ENCODE peak calls at places on chromosome 16, in ten cellular contexts. O, U, S, J, E, M, Z, K, C and T are unnamed samples.

GRCh38 chr16:46658925-46659324 is 30.1 kb downstream of the VPS35 start:
- DNase-seq in S (no peak), J (no peak), M (peak), U (peak), C (peak), K (no peak), Z (no peak), E (peak), O (peak), T (no peak)

GRCh38 chr16:19460397-19460796 is 42.7 kb downstream of the TMC5 start:
- DNase-seq in E (no peak), Z (no peak), M (no peak), U (no peak), S (no peak), C (no peak), O (no peak), J (no peak), K (no peak), T (no peak)

GRCh38 chr16:73066927-73067670 is 19.2 kb upstream of the ZFHX3 start:
- DNase-seq in M (no peak), Z (no peak), O (no peak), K (no peak), J (no peak), S (no peak), C (no peak), E (no peak), U (peak), T (no peak)

GRCh38 chr16:54873081-54873480 is 57.6 kb upstream of the IRX5 start:
- DNase-seq in E (no peak), C (no peak), S (no peak), M (no peak), Z (no peak), K (no peak), J (no peak), U (no peak), O (no peak), T (no peak)

GRCh38 chr16:30049871-30050270 is 15.7 kb upstream of the ALDOA start:
- DNase-seq in M (no peak), O (no peak), E (no peak), S (no peak), C (peak), U (no peak), J (no peak), Z (no peak), K (no peak), T (no peak)

GRCh38 chr16:58306327-58306726 is 11.5 kb upstream of the PRSS54 start:
- DNase-seq in M (no peak), K (no peak), U (peak), J (peak), Z (peak), S (no peak), E (peak), O (no peak), C (no peak), T (peak)

GRCh38 chr16:11604783-11605563 is 18.3 kb upstream of the LITAF start:
- DNase-seq in E (no peak), Z (no peak), O (peak), K (no peak), S (no peak), C (no peak), M (no peak), J (no peak), U (peak), T (peak)

GRCh38 chr16:15572329-15573001 is 70.5 kb downstream of the MARF1 start:
- DNase-seq in J (no peak), K (no peak), S (no peak), U (no peak), M (no peak), Z (no peak), O (no peak), E (peak), C (no peak), T (no peak)

GRCh38 chr16:1107141-1107540 is 11.1 kb upstream of the C1QTNF8 start:
- DNase-seq in U (no peak), K (no peak), S (no peak), C (no peak), E (no peak), O (no peak), M (no peak), J (no peak), Z (no peak), T (no peak)

GRCh38 chr16:77213542-77214108 is 14.4 kb downstream of the SYCE1L start:
- DNase-seq in U (no peak), K (no peak), J (peak), S (no peak), Z (no peak), E (no peak), O (peak), M (no peak), C (no peak), T (no peak)

GRCh38 chr16:81189100-81189664 is 49.3 kb upstream of the BCO1 start:
- DNase-seq in K (peak), Z (peak), U (peak), M (peak), C (peak), E (no peak), O (no peak), S (no peak), J (no peak), T (no peak)

GRCh38 chr16:29170393-29171239 is 185.8 kb downstream of the LAT start:
- DNase-seq in E (no peak), U (no peak), O (peak), J (no peak), K (no peak), Z (no peak), M (no peak), C (no peak), S (no peak), T (no peak)

GRCh38 chr16:67429799-67430503 is 970 bp upstream of the HSD11B2 start:
- DNase-seq in O (no peak), S (no peak), U (no peak), E (no peak), M (no peak), J (no peak), C (no peak), K (no peak), Z (no peak), T (no peak)

GRCh38 chr16:21197621-21198020 is 13.8 kb downstream of the ZP2 start:
- DNase-seq in O (no peak), U (no peak), C (no peak), E (no peak), J (no peak), M (no peak), S (no peak), Z (no peak), K (no peak), T (no peak)

GRCh38 chr16:66623755-66624154 is 19.3 kb downstream of the CMTM3 start:
- DNase-seq in S (no peak), C (no peak), U (no peak), K (no peak), Z (no peak), E (no peak), J (no peak), O (no peak), M (no peak), T (no peak)

GRCh38 chr16:2724816-2725348 is 4.9 kb upstream of the PRSS27 start:
- DNase-seq in O (peak), Z (no peak), M (no peak), K (no peak), C (no peak), S (no peak), E (no peak), J (no peak), U (no peak), T (no peak)

GRCh38 chr16:11613381-11614303 is 26.9 kb upstream of the LITAF start:
- DNase-seq in O (peak), C (peak), M (peak), J (no peak), S (no peak), Z (peak), K (no peak), U (peak), E (peak), T (peak)

GRCh38 chr16:35598696-35599332 is 2139.4 kb downstream of the TP53TG3F start:
- DNase-seq in E (peak), J (peak), Z (no peak), S (no peak), C (no peak), M (no peak), K (peak), O (no peak), U (no peak), T (no peak)

GRCh38 chr16:49281843-49282642 is 405 bp upstream of the CBLN1 start:
- DNase-seq in O (peak), C (peak), M (peak), J (peak), K (peak), Z (peak), U (peak), E (no peak), S (peak), T (peak)

GRCh38 chr16:54422159-54422558 is 135.6 kb upstream of the IRX3 start:
- DNase-seq in K (no peak), O (no peak), E (no peak), C (no peak), U (no peak), J (no peak), Z (peak), S (peak), M (no peak), T (no peak)

GRCh38 chr16:86509759-86510464 is 415 bp upstream of the FOXF1 start:
- DNase-seq in U (peak), O (no peak), K (peak), J (no peak), Z (peak), E (peak), C (no peak), M (no peak), S (no peak), T (no peak)

GRCh38 chr16:75801307-75801706 is 75.0 kb upstream of the CPHXL start:
- DNase-seq in E (peak), S (no peak), J (no peak), K (no peak), C (no peak), U (no peak), M (no peak), O (no peak), Z (no peak), T (no peak)

GRCh38 chr16:82062645-82063058 is 27.6 kb downstream of the HSD17B2 start:
- DNase-seq in S (no peak), Z (no peak), O (no peak), C (no peak), J (no peak), U (no peak), E (peak), K (no peak), M (no peak), T (no peak)

GRCh38 chr16:67339453-67339852 is 12.8 kb downstream of the LRRC36 start:
- DNase-seq in M (no peak), O (no peak), S (no peak), U (no peak), C (no peak), Z (no peak), E (peak), J (peak), K (peak), T (peak)

GRCh38 chr16:12901597-12902436 is at the start of gene SHISA9:
- DNase-seq in M (no peak), U (no peak), S (no peak), O (no peak), C (no peak), J (no peak), E (no peak), K (no peak), Z (no peak), T (no peak)

GRCh38 chr16:79850348-79850747 is 249.8 kb upstream of the MAF start:
- DNase-seq in M (no peak), K (no peak), S (peak), Z (no peak), O (no peak), U (peak), E (no peak), J (no peak), C (no peak), T (no peak)

GRCh38 chr16:54633943-54634362 is 296.7 kb upstream of the IRX5 start:
- DNase-seq in U (no peak), C (no peak), E (peak), O (no peak), S (peak), J (peak), Z (peak), M (no peak), K (no peak), T (peak)

GRCh38 chr16:2188395-2188794 is 8.0 kb downstream of the CASKIN1 start:
- DNase-seq in J (no peak), Z (no peak), S (no peak), E (no peak), K (no peak), M (no peak), U (no peak), C (no peak), O (no peak), T (no peak)

GRCh38 chr16:84836234-84836647 is 16.5 kb downstream of the CRISPLD2 start:
- DNase-seq in O (no peak), U (peak), E (no peak), C (peak), K (peak), M (peak), J (peak), Z (peak), S (peak), T (no peak)
- TF ChIP-seq POLR2A in O (no peak), U (no peak), E (no peak), C (no peak), K (no peak), M (peak), J (no peak), Z (no peak), S (no peak), T (no peak)

DNA sequence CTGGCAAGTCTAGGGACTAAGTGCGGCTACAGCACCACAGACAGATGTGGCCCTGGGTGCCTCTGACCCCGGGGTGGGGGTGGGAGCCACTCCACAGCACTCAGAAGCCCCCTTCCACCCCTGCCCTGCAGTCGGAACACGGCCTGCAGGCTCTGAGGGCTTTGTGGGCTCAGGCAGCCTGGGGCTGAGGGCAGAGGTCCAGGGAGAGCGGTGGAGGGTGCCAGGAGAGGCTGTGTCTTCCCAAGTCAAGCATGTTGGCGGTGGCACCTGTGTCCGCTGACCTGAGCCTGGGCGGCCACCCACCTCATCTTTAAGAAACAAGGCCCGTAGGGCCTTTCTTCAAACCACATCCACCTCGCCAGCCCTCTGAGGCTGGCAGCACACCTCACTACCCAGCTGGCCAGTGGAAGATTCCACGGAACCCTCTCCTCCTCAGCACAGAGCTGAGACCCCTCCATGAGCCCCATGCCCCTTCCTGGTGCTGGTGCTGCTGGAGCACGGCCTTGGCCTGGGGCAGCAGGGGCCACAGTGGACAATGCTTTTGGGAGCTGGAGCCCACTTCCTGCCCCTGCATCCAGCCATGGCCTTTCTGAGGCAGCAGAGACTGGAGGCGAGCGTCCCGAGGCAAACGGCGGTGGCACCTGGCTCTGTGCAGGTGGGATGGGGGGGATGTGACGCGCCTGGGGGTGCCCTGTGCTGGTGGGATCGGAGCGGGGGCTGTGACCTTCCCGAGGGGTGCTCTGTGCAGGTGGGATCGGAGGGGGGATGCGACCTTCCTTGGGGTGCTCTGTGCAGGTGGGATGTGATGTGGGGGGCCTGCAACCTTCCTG is 77.8 kb downstream of the ZNF778 start:
- DNase-seq in O (no peak), U (no peak), M (no peak), S (no peak), E (no peak), C (no peak), J (no peak), Z (no peak), K (no peak), T (no peak)
- TF ChIP-seq POLR2A in O (no peak), U (no peak), M (no peak), S (no peak), E (no peak), C (no peak), J (no peak), Z (no peak), K (no peak), T (no peak)

DNA sequence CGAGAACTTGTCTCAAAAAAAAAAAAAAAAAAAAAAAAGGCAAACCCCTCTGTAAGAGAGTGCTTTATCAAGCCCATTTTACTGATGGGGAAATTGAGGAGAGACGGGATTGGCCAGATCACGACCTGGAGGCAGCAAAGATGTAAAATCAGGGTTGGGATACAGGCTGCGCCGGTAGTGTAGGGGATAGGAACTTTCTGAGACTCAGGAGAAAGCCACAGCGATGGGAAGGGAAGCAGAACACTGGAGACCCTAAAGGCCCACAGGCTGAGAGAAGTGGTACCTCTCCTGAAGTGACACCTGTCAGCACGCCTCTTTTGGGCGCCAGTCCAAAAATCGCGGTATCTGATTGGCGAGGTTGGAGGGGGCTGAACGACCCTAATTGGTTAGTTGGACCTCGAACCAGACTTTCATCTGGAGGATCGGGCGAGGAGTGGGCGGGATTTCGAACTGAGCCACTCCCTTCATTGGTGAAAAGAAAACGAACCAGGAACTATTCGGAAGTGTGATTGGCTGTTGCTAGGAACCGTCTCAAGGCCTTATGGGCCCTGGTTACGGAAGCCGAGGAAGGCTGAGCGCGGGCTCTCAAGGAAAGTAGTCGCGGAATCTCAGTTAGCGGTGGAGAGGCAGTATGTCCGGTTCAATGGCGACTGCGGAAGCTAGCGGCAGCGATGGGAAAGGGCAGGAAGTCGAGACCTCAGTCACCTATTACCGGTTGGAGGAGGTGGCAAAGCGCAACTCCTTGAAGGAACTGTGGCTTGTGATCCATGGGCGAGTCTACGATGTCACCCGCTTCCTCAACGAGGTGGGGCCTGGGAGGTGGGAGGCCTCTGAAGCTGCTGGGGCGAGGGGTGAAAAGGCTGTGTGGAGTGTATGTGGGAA is at the start of gene CYB5B:
- DNase-seq in U (peak), J (peak), E (peak), S (peak), M (peak), C (peak), K (peak), Z (peak), O (peak), T (peak)
- TF ChIP-seq POLR2A in U (peak), J (peak), E (peak), S (peak), M (peak), C (no peak), K (peak), Z (no peak), O (peak), T (peak)

GRCh38 chr16:22646948-22647556 is 136.4 kb downstream of the NPIPB5 start:
- DNase-seq in C (no peak), S (no peak), K (no peak), M (no peak), E (no peak), O (no peak), U (no peak), J (no peak), Z (no peak), T (no peak)

GRCh38 chr16:22652463-22652845 is 141.8 kb downstream of the NPIPB5 start:
- DNase-seq in S (no peak), E (no peak), K (no peak), J (no peak), Z (no peak), O (no peak), M (no peak), U (no peak), C (no peak), T (no peak)

GRCh38 chr16:22645868-22646267 is 135.2 kb downstream of the NPIPB5 start:
- DNase-seq in S (no peak), Z (no peak), K (no peak), C (no peak), O (no peak), M (no peak), J (no peak), E (no peak), U (no peak), T (no peak)

GRCh38 chr16:22648141-22648540 is 137.4 kb downstream of the NPIPB5 start:
- DNase-seq in J (no peak), U (no peak), Z (no peak), O (no peak), K (no peak), M (no peak), S (no peak), C (no peak), E (no peak), T (no peak)

DNA sequence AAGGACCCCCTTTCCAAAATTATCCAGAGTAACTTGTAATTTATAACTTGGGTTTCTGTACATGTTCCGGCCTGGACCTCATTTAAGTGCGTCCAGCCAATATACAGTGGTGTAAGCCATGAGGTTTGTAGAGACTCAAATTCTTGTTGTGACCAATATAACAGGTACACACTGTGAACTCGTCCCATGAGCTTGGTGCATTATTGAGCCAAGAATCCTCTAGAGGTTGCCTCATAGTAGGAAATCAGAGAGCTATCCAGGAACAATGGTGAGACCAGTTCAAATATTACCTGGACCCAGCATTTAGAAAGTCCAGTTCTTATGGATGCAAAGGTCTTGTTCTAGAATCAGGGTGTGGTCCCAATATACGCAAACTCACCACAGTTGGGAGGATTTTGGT is 138.2 kb downstream of the NPIPB5 start:
- DNase-seq in K (no peak), U (no peak), C (no peak), Z (no peak), M (no peak), E (no peak), S (no peak), O (no peak), J (no peak), T (no peak)
- TF ChIP-seq POLR2A in K (no peak), U (no peak), C (no peak), Z (no peak), M (no peak), E (no peak), S (no peak), O (no peak), J (no peak), T (no peak)